ENCODE peak calls at places on chromosomes 16 and 17, in ten cellular contexts. One of them, this sample, is unnamed.

GRCh38 chr16:85202631-85203461 is 90.6 kb upstream of the CIBAR2 start:
- DNase-seq in endothelial cell: no peak
- DNase-seq in stimulated activated CD4-positive, alpha-beta T cell treated with anti-CD3 and anti-CD28 coated beads, Interleukin-1b, Interleukin-23, amount 100 ng/mL, for 1 hour: no peak
- DNase-seq in choroid plexus epithelial cell: peak; percentile 81
- DNase-seq in stimulated activated CD8-positive, alpha-beta memory T cell treated with anti-CD3 and anti-CD28 coated beads, Interleukin-2, amount 100 ng/mL, for 1 hour: no peak
- DNase-seq in activated CD4-positive, CD25-positive, alpha-beta regulatory T cell: no peak
- DNase-seq in PC-3: no peak
- DNase-seq in NCI-H1436: no peak
- DNase-seq in neural progenitor cell: peak; percentile 83
- DNase-seq in MV-4-11: no peak
- DNase-seq in this sample: no peak

GRCh38 chr17:41510251-41511065 is 5.0 kb upstream of the KRT13 start:
- DNase-seq in stimulated activated CD4-positive, alpha-beta T cell treated with anti-CD3 and anti-CD28 coated beads, Interleukin-1b, Interleukin-23, amount 100 ng/mL, for 1 hour: no peak
- DNase-seq in PC-3: no peak
- DNase-seq in stimulated activated CD8-positive, alpha-beta memory T cell treated with anti-CD3 and anti-CD28 coated beads, Interleukin-2, amount 100 ng/mL, for 1 hour: no peak
- DNase-seq in NCI-H1436: no peak
- DNase-seq in MV-4-11: no peak
- DNase-seq in choroid plexus epithelial cell: no peak
- DNase-seq in neural progenitor cell: no peak
- DNase-seq in endothelial cell: no peak
- DNase-seq in activated CD4-positive, CD25-positive, alpha-beta regulatory T cell: no peak
- DNase-seq in this sample: no peak

GRCh38 chr17:77495575-77495974 is 354.8 kb downstream of the SEC14L1 start:
- DNase-seq in choroid plexus epithelial cell: no peak
- DNase-seq in activated CD4-positive, CD25-positive, alpha-beta regulatory T cell: no peak
- DNase-seq in PC-3: no peak
- DNase-seq in endothelial cell: no peak
- DNase-seq in neural progenitor cell: no peak
- DNase-seq in NCI-H1436: no peak
- DNase-seq in stimulated activated CD4-positive, alpha-beta T cell treated with anti-CD3 and anti-CD28 coated beads, Interleukin-1b, Interleukin-23, amount 100 ng/mL, for 1 hour: no peak
- DNase-seq in stimulated activated CD8-positive, alpha-beta memory T cell treated with anti-CD3 and anti-CD28 coated beads, Interleukin-2, amount 100 ng/mL, for 1 hour: no peak
- DNase-seq in MV-4-11: no peak
- DNase-seq in this sample: no peak

GRCh38 chr17:8120520-8121443 is 2.5 kb upstream of the ALOXE3 start:
- DNase-seq in neural progenitor cell: peak; percentile 87
- DNase-seq in MV-4-11: peak; percentile 70
- DNase-seq in endothelial cell: peak; percentile 71
- DNase-seq in stimulated activated CD8-positive, alpha-beta memory T cell treated with anti-CD3 and anti-CD28 coated beads, Interleukin-2, amount 100 ng/mL, for 1 hour: no peak
- DNase-seq in stimulated activated CD4-positive, alpha-beta T cell treated with anti-CD3 and anti-CD28 coated beads, Interleukin-1b, Interleukin-23, amount 100 ng/mL, for 1 hour: peak; percentile 71
- DNase-seq in choroid plexus epithelial cell: peak; percentile 72
- DNase-seq in activated CD4-positive, CD25-positive, alpha-beta regulatory T cell: peak; percentile 75
- DNase-seq in PC-3: peak; percentile 90
- DNase-seq in NCI-H1436: peak; percentile 65
- DNase-seq in this sample: peak; percentile 34

GRCh38 chr17:45147102-45147580 is 1.1 kb upstream of the HEXIM1 start:
- DNase-seq in choroid plexus epithelial cell: no peak
- DNase-seq in PC-3: no peak
- DNase-seq in stimulated activated CD8-positive, alpha-beta memory T cell treated with anti-CD3 and anti-CD28 coated beads, Interleukin-2, amount 100 ng/mL, for 1 hour: no peak
- DNase-seq in neural progenitor cell: peak; percentile 92
- DNase-seq in MV-4-11: peak; percentile 80
- DNase-seq in activated CD4-positive, CD25-positive, alpha-beta regulatory T cell: peak; percentile 54
- DNase-seq in endothelial cell: no peak
- DNase-seq in stimulated activated CD4-positive, alpha-beta T cell treated with anti-CD3 and anti-CD28 coated beads, Interleukin-1b, Interleukin-23, amount 100 ng/mL, for 1 hour: no peak
- DNase-seq in NCI-H1436: peak; percentile 94
- DNase-seq in this sample: peak; percentile 74

GRCh38 chr17:28944862-28945741 is 6.2 kb downstream of the PHF12 start:
- DNase-seq in stimulated activated CD8-positive, alpha-beta memory T cell treated with anti-CD3 and anti-CD28 coated beads, Interleukin-2, amount 100 ng/mL, for 1 hour: no peak
- DNase-seq in endothelial cell: no peak
- DNase-seq in MV-4-11: no peak
- DNase-seq in choroid plexus epithelial cell: peak; percentile 54
- DNase-seq in NCI-H1436: no peak
- DNase-seq in stimulated activated CD4-positive, alpha-beta T cell treated with anti-CD3 and anti-CD28 coated beads, Interleukin-1b, Interleukin-23, amount 100 ng/mL, for 1 hour: no peak
- DNase-seq in neural progenitor cell: no peak
- DNase-seq in activated CD4-positive, CD25-positive, alpha-beta regulatory T cell: no peak
- DNase-seq in PC-3: peak; percentile 29
- DNase-seq in this sample: no peak

GRCh38 chr17:36703860-36704266 is 102.5 kb downstream of the MRM1 start:
- DNase-seq in neural progenitor cell: peak; percentile 94
- DNase-seq in NCI-H1436: no peak
- DNase-seq in stimulated activated CD8-positive, alpha-beta memory T cell treated with anti-CD3 and anti-CD28 coated beads, Interleukin-2, amount 100 ng/mL, for 1 hour: peak; percentile 12
- DNase-seq in endothelial cell: peak; percentile 83
- DNase-seq in PC-3: peak; percentile 15
- DNase-seq in activated CD4-positive, CD25-positive, alpha-beta regulatory T cell: peak; percentile 20
- DNase-seq in stimulated activated CD4-positive, alpha-beta T cell treated with anti-CD3 and anti-CD28 coated beads, Interleukin-1b, Interleukin-23, amount 100 ng/mL, for 1 hour: no peak
- DNase-seq in choroid plexus epithelial cell: peak; percentile 37
- DNase-seq in MV-4-11: no peak
- DNase-seq in this sample: peak; percentile 62

GRCh38 chr16:3020604-3021448 is 658 bp downstream of the TNFRSF12A start:
- DNase-seq in choroid plexus epithelial cell: peak; percentile 86
- DNase-seq in NCI-H1436: no peak
- DNase-seq in neural progenitor cell: peak; percentile 74
- DNase-seq in stimulated activated CD8-positive, alpha-beta memory T cell treated with anti-CD3 and anti-CD28 coated beads, Interleukin-2, amount 100 ng/mL, for 1 hour: peak; percentile 50
- DNase-seq in endothelial cell: no peak
- DNase-seq in stimulated activated CD4-positive, alpha-beta T cell treated with anti-CD3 and anti-CD28 coated beads, Interleukin-1b, Interleukin-23, amount 100 ng/mL, for 1 hour: no peak
- DNase-seq in PC-3: peak; percentile 88
- DNase-seq in MV-4-11: no peak
- DNase-seq in activated CD4-positive, CD25-positive, alpha-beta regulatory T cell: no peak
- DNase-seq in this sample: peak; percentile 69

GRCh38 chr17:75681289-75681688 is 14.2 kb downstream of the SAP30BP start:
- DNase-seq in endothelial cell: no peak
- DNase-seq in stimulated activated CD4-positive, alpha-beta T cell treated with anti-CD3 and anti-CD28 coated beads, Interleukin-1b, Interleukin-23, amount 100 ng/mL, for 1 hour: no peak
- DNase-seq in neural progenitor cell: no peak
- DNase-seq in activated CD4-positive, CD25-positive, alpha-beta regulatory T cell: no peak
- DNase-seq in NCI-H1436: no peak
- DNase-seq in MV-4-11: no peak
- DNase-seq in stimulated activated CD8-positive, alpha-beta memory T cell treated with anti-CD3 and anti-CD28 coated beads, Interleukin-2, amount 100 ng/mL, for 1 hour: no peak
- DNase-seq in choroid plexus epithelial cell: peak; percentile 47
- DNase-seq in PC-3: peak; percentile 60
- DNase-seq in this sample: no peak

GRCh38 chr16:74898667-74899066 is 86.3 kb downstream of the WDR59 start:
- DNase-seq in choroid plexus epithelial cell: no peak
- DNase-seq in neural progenitor cell: no peak
- DNase-seq in MV-4-11: no peak
- DNase-seq in PC-3: no peak
- DNase-seq in stimulated activated CD8-positive, alpha-beta memory T cell treated with anti-CD3 and anti-CD28 coated beads, Interleukin-2, amount 100 ng/mL, for 1 hour: no peak
- DNase-seq in activated CD4-positive, CD25-positive, alpha-beta regulatory T cell: no peak
- DNase-seq in NCI-H1436: no peak
- DNase-seq in stimulated activated CD4-positive, alpha-beta T cell treated with anti-CD3 and anti-CD28 coated beads, Interleukin-1b, Interleukin-23, amount 100 ng/mL, for 1 hour: no peak
- DNase-seq in endothelial cell: no peak
- DNase-seq in this sample: no peak

GRCh38 chr17:33163827-33164555 is 129.1 kb downstream of the ASIC2 start:
- DNase-seq in PC-3: no peak
- DNase-seq in NCI-H1436: no peak
- DNase-seq in activated CD4-positive, CD25-positive, alpha-beta regulatory T cell: no peak
- DNase-seq in endothelial cell: no peak
- DNase-seq in neural progenitor cell: no peak
- DNase-seq in MV-4-11: no peak
- DNase-seq in choroid plexus epithelial cell: no peak
- DNase-seq in stimulated activated CD4-positive, alpha-beta T cell treated with anti-CD3 and anti-CD28 coated beads, Interleukin-1b, Interleukin-23, amount 100 ng/mL, for 1 hour: no peak
- DNase-seq in stimulated activated CD8-positive, alpha-beta memory T cell treated with anti-CD3 and anti-CD28 coated beads, Interleukin-2, amount 100 ng/mL, for 1 hour: no peak
- DNase-seq in this sample: no peak

GRCh38 chr17:3667366-3668278 is 756 bp downstream of the TAX1BP3 start:
- DNase-seq in choroid plexus epithelial cell: peak; percentile 94
- DNase-seq in endothelial cell: peak; percentile 86
- DNase-seq in stimulated activated CD4-positive, alpha-beta T cell treated with anti-CD3 and anti-CD28 coated beads, Interleukin-1b, Interleukin-23, amount 100 ng/mL, for 1 hour: no peak
- DNase-seq in NCI-H1436: no peak
- DNase-seq in stimulated activated CD8-positive, alpha-beta memory T cell treated with anti-CD3 and anti-CD28 coated beads, Interleukin-2, amount 100 ng/mL, for 1 hour: no peak
- DNase-seq in neural progenitor cell: peak; percentile 89
- DNase-seq in PC-3: peak; percentile 82
- DNase-seq in activated CD4-positive, CD25-positive, alpha-beta regulatory T cell: no peak
- DNase-seq in MV-4-11: peak; percentile 46
- DNase-seq in this sample: peak; percentile 86

GRCh38 chr16:58832496-58832895 is 98.4 kb upstream of the GOT2 start:
- DNase-seq in activated CD4-positive, CD25-positive, alpha-beta regulatory T cell: no peak
- DNase-seq in endothelial cell: no peak
- DNase-seq in neural progenitor cell: no peak
- DNase-seq in PC-3: no peak
- DNase-seq in NCI-H1436: no peak
- DNase-seq in stimulated activated CD8-positive, alpha-beta memory T cell treated with anti-CD3 and anti-CD28 coated beads, Interleukin-2, amount 100 ng/mL, for 1 hour: no peak
- DNase-seq in stimulated activated CD4-positive, alpha-beta T cell treated with anti-CD3 and anti-CD28 coated beads, Interleukin-1b, Interleukin-23, amount 100 ng/mL, for 1 hour: no peak
- DNase-seq in MV-4-11: no peak
- DNase-seq in choroid plexus epithelial cell: no peak
- DNase-seq in this sample: no peak

GRCh38 chr17:15273141-15273793 is 8.1 kb upstream of the PMP22 start:
- DNase-seq in choroid plexus epithelial cell: peak; percentile 98
- DNase-seq in PC-3: peak; percentile 97
- DNase-seq in endothelial cell: no peak
- DNase-seq in NCI-H1436: no peak
- DNase-seq in stimulated activated CD4-positive, alpha-beta T cell treated with anti-CD3 and anti-CD28 coated beads, Interleukin-1b, Interleukin-23, amount 100 ng/mL, for 1 hour: no peak
- DNase-seq in neural progenitor cell: no peak
- DNase-seq in MV-4-11: peak; percentile 48
- DNase-seq in stimulated activated CD8-positive, alpha-beta memory T cell treated with anti-CD3 and anti-CD28 coated beads, Interleukin-2, amount 100 ng/mL, for 1 hour: no peak
- DNase-seq in activated CD4-positive, CD25-positive, alpha-beta regulatory T cell: no peak
- DNase-seq in this sample: no peak

GRCh38 chr16:50671644-50672260 is 9.4 kb downstream of the SNX20 start:
- DNase-seq in endothelial cell: peak; percentile 44
- DNase-seq in stimulated activated CD4-positive, alpha-beta T cell treated with anti-CD3 and anti-CD28 coated beads, Interleukin-1b, Interleukin-23, amount 100 ng/mL, for 1 hour: peak; percentile 43
- DNase-seq in MV-4-11: peak; percentile 58
- DNase-seq in NCI-H1436: no peak
- DNase-seq in activated CD4-positive, CD25-positive, alpha-beta regulatory T cell: peak; percentile 49
- DNase-seq in neural progenitor cell: peak; percentile 52
- DNase-seq in choroid plexus epithelial cell: peak; percentile 49
- DNase-seq in stimulated activated CD8-positive, alpha-beta memory T cell treated with anti-CD3 and anti-CD28 coated beads, Interleukin-2, amount 100 ng/mL, for 1 hour: no peak
- DNase-seq in PC-3: peak; percentile 48
- DNase-seq in this sample: peak; percentile 39

GRCh38 chr17:67082110-67082509 is 37.8 kb downstream of the CACNG1 start:
- DNase-seq in choroid plexus epithelial cell: peak; percentile 6
- DNase-seq in PC-3: no peak
- DNase-seq in NCI-H1436: no peak
- DNase-seq in neural progenitor cell: no peak
- DNase-seq in MV-4-11: peak; percentile 38
- DNase-seq in endothelial cell: no peak
- DNase-seq in stimulated activated CD4-positive, alpha-beta T cell treated with anti-CD3 and anti-CD28 coated beads, Interleukin-1b, Interleukin-23, amount 100 ng/mL, for 1 hour: no peak
- DNase-seq in stimulated activated CD8-positive, alpha-beta memory T cell treated with anti-CD3 and anti-CD28 coated beads, Interleukin-2, amount 100 ng/mL, for 1 hour: no peak
- DNase-seq in activated CD4-positive, CD25-positive, alpha-beta regulatory T cell: no peak
- DNase-seq in this sample: no peak

GRCh38 chr16:12496866-12497265 is 306.8 kb downstream of the CPPED1 start:
- DNase-seq in activated CD4-positive, CD25-positive, alpha-beta regulatory T cell: no peak
- DNase-seq in neural progenitor cell: no peak
- DNase-seq in choroid plexus epithelial cell: no peak
- DNase-seq in endothelial cell: no peak
- DNase-seq in MV-4-11: no peak
- DNase-seq in stimulated activated CD4-positive, alpha-beta T cell treated with anti-CD3 and anti-CD28 coated beads, Interleukin-1b, Interleukin-23, amount 100 ng/mL, for 1 hour: no peak
- DNase-seq in stimulated activated CD8-positive, alpha-beta memory T cell treated with anti-CD3 and anti-CD28 coated beads, Interleukin-2, amount 100 ng/mL, for 1 hour: no peak
- DNase-seq in NCI-H1436: no peak
- DNase-seq in PC-3: no peak
- DNase-seq in this sample: no peak

GRCh38 chr16:10045947-10046346 is 136.3 kb downstream of the GRIN2A start:
- DNase-seq in NCI-H1436: no peak
- DNase-seq in activated CD4-positive, CD25-positive, alpha-beta regulatory T cell: no peak
- DNase-seq in choroid plexus epithelial cell: no peak
- DNase-seq in stimulated activated CD8-positive, alpha-beta memory T cell treated with anti-CD3 and anti-CD28 coated beads, Interleukin-2, amount 100 ng/mL, for 1 hour: no peak
- DNase-seq in PC-3: no peak
- DNase-seq in endothelial cell: no peak
- DNase-seq in MV-4-11: no peak
- DNase-seq in stimulated activated CD4-positive, alpha-beta T cell treated with anti-CD3 and anti-CD28 coated beads, Interleukin-1b, Interleukin-23, amount 100 ng/mL, for 1 hour: no peak
- DNase-seq in neural progenitor cell: no peak
- DNase-seq in this sample: no peak

GRCh38 chr17:73667184-73667959 is 23.1 kb upstream of the SDK2 start:
- DNase-seq in PC-3: no peak
- DNase-seq in activated CD4-positive, CD25-positive, alpha-beta regulatory T cell: no peak
- DNase-seq in neural progenitor cell: no peak
- DNase-seq in choroid plexus epithelial cell: no peak
- DNase-seq in MV-4-11: peak; percentile 96
- DNase-seq in stimulated activated CD4-positive, alpha-beta T cell treated with anti-CD3 and anti-CD28 coated beads, Interleukin-1b, Interleukin-23, amount 100 ng/mL, for 1 hour: no peak
- DNase-seq in endothelial cell: no peak
- DNase-seq in stimulated activated CD8-positive, alpha-beta memory T cell treated with anti-CD3 and anti-CD28 coated beads, Interleukin-2, amount 100 ng/mL, for 1 hour: no peak
- DNase-seq in NCI-H1436: no peak
- DNase-seq in this sample: no peak

GRCh38 chr16:12417830-12418229 is 385.9 kb downstream of the CPPED1 start:
- DNase-seq in PC-3: no peak
- DNase-seq in choroid plexus epithelial cell: no peak
- DNase-seq in MV-4-11: no peak
- DNase-seq in stimulated activated CD8-positive, alpha-beta memory T cell treated with anti-CD3 and anti-CD28 coated beads, Interleukin-2, amount 100 ng/mL, for 1 hour: no peak
- DNase-seq in stimulated activated CD4-positive, alpha-beta T cell treated with anti-CD3 and anti-CD28 coated beads, Interleukin-1b, Interleukin-23, amount 100 ng/mL, for 1 hour: no peak
- DNase-seq in endothelial cell: no peak
- DNase-seq in activated CD4-positive, CD25-positive, alpha-beta regulatory T cell: no peak
- DNase-seq in NCI-H1436: no peak
- DNase-seq in neural progenitor cell: no peak
- DNase-seq in this sample: no peak

GRCh38 chr17:32536736-32537646 is 50.2 kb downstream of the CDK5R1 start:
- DNase-seq in choroid plexus epithelial cell: peak; percentile 86
- DNase-seq in stimulated activated CD8-positive, alpha-beta memory T cell treated with anti-CD3 and anti-CD28 coated beads, Interleukin-2, amount 100 ng/mL, for 1 hour: no peak
- DNase-seq in stimulated activated CD4-positive, alpha-beta T cell treated with anti-CD3 and anti-CD28 coated beads, Interleukin-1b, Interleukin-23, amount 100 ng/mL, for 1 hour: no peak
- DNase-seq in endothelial cell: no peak
- DNase-seq in MV-4-11: no peak
- DNase-seq in NCI-H1436: no peak
- DNase-seq in PC-3: no peak
- DNase-seq in activated CD4-positive, CD25-positive, alpha-beta regulatory T cell: no peak
- DNase-seq in neural progenitor cell: no peak
- DNase-seq in this sample: no peak

GRCh38 chr17:65794572-65794971 is 233.1 kb upstream of the AXIN2 start:
- DNase-seq in neural progenitor cell: peak; percentile 45
- DNase-seq in MV-4-11: no peak
- DNase-seq in stimulated activated CD8-positive, alpha-beta memory T cell treated with anti-CD3 and anti-CD28 coated beads, Interleukin-2, amount 100 ng/mL, for 1 hour: no peak
- DNase-seq in choroid plexus epithelial cell: peak; percentile 69
- DNase-seq in stimulated activated CD4-positive, alpha-beta T cell treated with anti-CD3 and anti-CD28 coated beads, Interleukin-1b, Interleukin-23, amount 100 ng/mL, for 1 hour: no peak
- DNase-seq in activated CD4-positive, CD25-positive, alpha-beta regulatory T cell: no peak
- DNase-seq in PC-3: peak; percentile 82
- DNase-seq in NCI-H1436: peak; percentile 39
- DNase-seq in endothelial cell: peak; percentile 17
- DNase-seq in this sample: peak; percentile 34

GRCh38 chr17:73272906-73273218 is 11.2 kb upstream of the CPSF4L start:
- DNase-seq in activated CD4-positive, CD25-positive, alpha-beta regulatory T cell: no peak
- DNase-seq in neural progenitor cell: no peak
- DNase-seq in stimulated activated CD4-positive, alpha-beta T cell treated with anti-CD3 and anti-CD28 coated beads, Interleukin-1b, Interleukin-23, amount 100 ng/mL, for 1 hour: no peak
- DNase-seq in NCI-H1436: no peak
- DNase-seq in PC-3: no peak
- DNase-seq in stimulated activated CD8-positive, alpha-beta memory T cell treated with anti-CD3 and anti-CD28 coated beads, Interleukin-2, amount 100 ng/mL, for 1 hour: no peak
- DNase-seq in MV-4-11: no peak
- DNase-seq in choroid plexus epithelial cell: no peak
- DNase-seq in endothelial cell: no peak
- DNase-seq in this sample: peak; percentile 70